ENCODE peak calls at places on chromosome 12, in five cellular contexts. Y is fibroblast of pulmonary artery, Q is AG20443, E is HT1080, O is nucleus accumbens. P is an unnamed sample.

GRCh38 chr12:92928431-92928961 is 599 bp downstream of the EEA1 start:
- DNase-seq in Y (peak; percentile 27), Q (peak; percentile 56), E (peak; percentile 9), O (no peak), P (no peak)

GRCh38 chr12:53045646-53046045 is 4.2 kb upstream of the TNS2 start:
- DNase-seq in Y (no peak), Q (peak; percentile 18), E (no peak), O (no peak), P (no peak)

GRCh38 chr12:8860165-8860961 is 37.9 kb downstream of the A2ML1 start:
- DNase-seq in Y (peak; percentile 67), Q (peak; percentile 63), E (peak; percentile 33), O (peak; percentile 32), P (no peak)

GRCh38 chr12:115341442-115341841 is 657.5 kb upstream of the TBX3 start:
- DNase-seq in Y (peak; percentile 99), Q (peak; percentile 93), E (peak; percentile 96), O (no peak), P (peak; percentile 73)

GRCh38 chr12:50845021-50845647 is 2.4 kb downstream of the TMPRSS12 start:
- DNase-seq in Y (no peak), Q (no peak), E (peak; percentile 19), O (no peak), P (no peak)

GRCh38 chr12:112514926-112515642 is 96.3 kb downstream of the PTPN11 start:
- DNase-seq in Y (peak; percentile 26), Q (peak; percentile 40), E (no peak), O (no peak), P (no peak)

GRCh38 chr12:110860833-110861291 is 14.1 kb downstream of the CCDC63 start:
- DNase-seq in Y (peak; percentile 27), Q (no peak), E (no peak), O (no peak), P (no peak)

GRCh38 chr12:56629459-56630179 is 507 bp downstream of the BAZ2A start:
- DNase-seq in Y (no peak), Q (no peak), E (no peak), O (no peak), P (peak; percentile 64)

GRCh38 chr12:77572371-77572770 is 258.3 kb upstream of the NAV3 start:
- DNase-seq in Y (no peak), Q (no peak), E (no peak), O (no peak), P (no peak)

GRCh38 chr12:5096241-5096880 is 52.7 kb downstream of the KCNA5 start:
- DNase-seq in Y (peak; percentile 6), Q (peak; percentile 71), E (peak; percentile 87), O (no peak), P (no peak)

GRCh38 chr12:93174048-93174447 is 203.7 kb upstream of the NUDT4 start:
- DNase-seq in Y (peak; percentile 88), Q (no peak), E (no peak), O (no peak), P (no peak)

GRCh38 chr12:43776498-43776897 is 17.7 kb downstream of the IRAK4 start:
- DNase-seq in Y (peak; percentile 36), Q (peak; percentile 39), E (peak; percentile 21), O (no peak), P (no peak)

GRCh38 chr12:128986957-128987356 is 133.7 kb downstream of the GLT1D1 start:
- DNase-seq in Y (no peak), Q (no peak), E (no peak), O (no peak), P (no peak)